ENCODE peak calls at places on chromosomes 6 and 20, in nine cellular contexts. A is astrocyte, S is dorsolateral prefrontal cortex, R is esophagus squamous epithelium, X is brain microvascular endothelial cell, D is left ventricle myocardium inferior, W is right lobe of liver, M is RWPE1, Z is colonic mucosa. U is an unnamed sample.

GRCh38 chr6:134240664-134241431 is 77.1 kb downstream of the SGK1 start:
- DNase-seq in A (no peak), S (peak; percentile 40), R (peak; percentile 36), X (no peak), D (peak; percentile 61), W (peak; percentile 65), M (peak; percentile 13), Z (peak; percentile 34), U (peak; percentile 31)

GRCh38 chr6:109892451-109893435 is 85.4 kb upstream of the GPR6 start:
- DNase-seq in A (no peak), S (no peak), R (no peak), X (no peak), D (no peak), W (no peak), M (peak; percentile 79), Z (peak; percentile 72), U (no peak)

GRCh38 chr6:17928514-17929430 is 58.7 kb downstream of the KIF13A start:
- DNase-seq in A (peak; percentile 74), S (no peak), R (no peak), X (no peak), D (no peak), W (no peak), M (no peak), Z (no peak), U (no peak)

GRCh38 chr6:148776321-148776966 is 29.6 kb downstream of the UST start:
- DNase-seq in A (peak; percentile 81), S (no peak), R (no peak), X (peak; percentile 57), D (no peak), W (no peak), M (peak; percentile 89), Z (no peak), U (no peak)

GRCh38 chr6:25537349-25538018 is 114.5 kb upstream of the SCGN start:
- DNase-seq in A (peak; percentile 68), S (peak; percentile 20), R (no peak), X (no peak), D (no peak), W (no peak), M (no peak), Z (no peak), U (no peak)

GRCh38 chr20:53949319-53949839 is 121.0 kb downstream of the BCAS1 start:
- DNase-seq in A (peak; percentile 98), S (no peak), R (no peak), X (peak; percentile 95), D (peak; percentile 36), W (no peak), M (peak; percentile 90), Z (no peak), U (peak; percentile 30)

GRCh38 chr6:46901747-46902362 is 19.9 kb downstream of the ADGRF5 start:
- DNase-seq in A (no peak), S (no peak), R (no peak), X (no peak), D (no peak), W (no peak), M (no peak), Z (no peak), U (no peak)

GRCh38 chr6:156107514-156108150 is 652.0 kb upstream of the NOX3 start:
- DNase-seq in A (no peak), S (no peak), R (no peak), X (no peak), D (no peak), W (no peak), M (no peak), Z (no peak), U (no peak)

GRCh38 chr6:85747654-85748053 is 105.0 kb upstream of the SYNCRIP start:
- DNase-seq in A (peak; percentile 62), S (no peak), R (no peak), X (peak; percentile 14), D (no peak), W (no peak), M (peak; percentile 7), Z (no peak), U (no peak)

GRCh38 chr6:2575191-2575590 is 175.5 kb downstream of the MYLK4 start:
- DNase-seq in A (no peak), S (no peak), R (no peak), X (peak; percentile 16), D (no peak), W (no peak), M (no peak), Z (no peak), U (no peak)

GRCh38 chr6:164105705-164106104 is 691.2 kb downstream of the QKI start:
- DNase-seq in A (no peak), S (no peak), R (no peak), X (no peak), D (no peak), W (no peak), M (no peak), Z (no peak), U (no peak)

GRCh38 chr20:52874241-52874640 is 97.9 kb upstream of the TSHZ2 start:
- DNase-seq in A (no peak), S (no peak), R (no peak), X (no peak), D (no peak), W (no peak), M (no peak), Z (no peak), U (no peak)

GRCh38 chr6:157823001-157823522 is at the start of gene SNX9:
- DNase-seq in A (peak; percentile 63), S (peak; percentile 63), R (no peak), X (no peak), D (peak; percentile 84), W (peak; percentile 86), M (peak; percentile 69), Z (peak; percentile 81), U (peak; percentile 89)

GRCh38 chr6:26329763-26330511 is 35.1 kb upstream of the BTN3A2 start:
- DNase-seq in A (peak; percentile 31), S (no peak), R (no peak), X (peak; percentile 53), D (no peak), W (no peak), M (no peak), Z (peak; percentile 55), U (no peak)

GRCh38 chr6:10577112-10577511 is 56.0 kb downstream of the GCNT2 start:
- DNase-seq in A (no peak), S (no peak), R (no peak), X (no peak), D (no peak), W (no peak), M (no peak), Z (no peak), U (no peak)

GRCh38 chr6:125899726-125900182 is 56.8 kb upstream of the HINT3 start:
- DNase-seq in A (no peak), S (no peak), R (no peak), X (no peak), D (no peak), W (no peak), M (no peak), Z (no peak), U (no peak)

DNA sequence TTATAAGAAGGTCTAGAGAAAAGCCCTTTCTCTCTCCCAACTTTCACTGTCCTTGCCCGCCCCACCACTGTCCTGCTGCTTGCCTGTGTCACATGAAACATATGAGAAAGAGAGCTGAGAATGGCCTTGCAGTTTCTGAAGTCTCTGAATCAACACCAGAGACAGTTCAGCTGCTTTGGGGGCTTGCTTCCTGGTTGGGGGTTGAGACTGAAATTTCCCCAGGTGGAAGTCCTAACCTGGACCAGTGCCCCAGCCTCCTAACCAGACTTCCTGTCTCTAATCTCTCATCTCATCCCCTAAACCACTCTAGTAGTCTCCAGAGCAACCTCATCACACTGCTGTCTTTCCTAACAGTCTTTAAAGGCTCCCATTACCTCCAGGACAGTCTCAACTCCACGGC is 10.7 kb downstream of the TRAM2 start:
- DNase-seq in A (no peak), S (no peak), R (no peak), X (no peak), D (no peak), W (no peak), M (no peak), Z (no peak), U (no peak)
- H3K27ac ChIP-seq in A (peak overlapping the region; percentile 83), S (no peak overlapping the region), R (peak overlapping the region; percentile 82), X (peak overlapping the region; percentile 98), D (peak overlapping the region; percentile 84), W (no peak overlapping the region), M (no peak overlapping the region), Z (no peak overlapping the region), U (peak overlapping the region; percentile 100)

GRCh38 chr20:17890330-17890729 is 78.3 kb downstream of the SNX5 start:
- DNase-seq in A (no peak), S (no peak), R (no peak), X (no peak), D (no peak), W (no peak), M (no peak), Z (no peak), U (no peak)

GRCh38 chr20:17887331-17888030 is 81.1 kb downstream of the SNX5 start:
- DNase-seq in A (no peak), S (no peak), R (no peak), X (no peak), D (no peak), W (no peak), M (no peak), Z (peak; percentile 67), U (no peak)

GRCh38 chr20:17885544-17885943 is 83.0 kb downstream of the SNX5 start:
- DNase-seq in A (no peak), S (no peak), R (no peak), X (no peak), D (no peak), W (no peak), M (no peak), Z (peak; percentile 64), U (no peak)

GRCh38 chr20:17888044-17888443 is 80.5 kb downstream of the SNX5 start:
- DNase-seq in A (no peak), S (no peak), R (no peak), X (no peak), D (no peak), W (no peak), M (peak; percentile 36), Z (no peak), U (no peak)

GRCh38 chr20:17889226-17889625 is 79.4 kb downstream of the SNX5 start:
- DNase-seq in A (peak; percentile 20), S (no peak), R (no peak), X (no peak), D (no peak), W (no peak), M (no peak), Z (no peak), U (no peak)
- TF ChIP-seq CTCF in A (no peak), S (no peak), R (no peak), X (peak; percentile 50), D (no peak), W (peak; percentile 60), M (no peak), Z (no peak), U (no peak)

DNA sequence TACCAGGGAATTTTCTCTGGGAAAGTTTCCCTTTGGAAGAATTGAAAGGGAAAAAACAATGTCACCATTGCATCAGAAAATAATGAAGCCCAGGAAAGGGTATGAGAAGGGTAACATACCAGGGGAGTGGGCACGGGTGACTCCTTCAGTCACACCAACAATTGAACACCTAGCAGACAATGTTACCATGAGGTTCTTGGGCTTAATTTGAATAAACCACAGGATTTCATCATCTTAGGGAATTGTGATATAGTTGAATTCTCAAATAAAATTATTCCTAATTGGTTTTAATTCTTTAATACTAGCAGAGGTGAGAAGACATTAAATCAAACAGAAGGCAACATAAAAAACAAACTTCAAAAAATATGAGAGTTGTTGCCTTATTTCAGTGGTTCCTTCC is 73.7 kb upstream of the RREB1 start:
- DNase-seq in A (no peak), S (no peak), R (no peak), X (no peak), D (no peak), W (no peak), M (no peak), Z (no peak), U (no peak)
- H3K27ac ChIP-seq in A (no peak overlapping the region), S (no peak overlapping the region), R (no peak overlapping the region), X (no peak overlapping the region), D (no peak overlapping the region), W (no peak overlapping the region), M (no peak overlapping the region), Z (no peak overlapping the region), U (no peak overlapping the region)

GRCh38 chr6:82183642-82184282 is 63.8 kb downstream of the IBTK start:
- DNase-seq in A (no peak), S (no peak), R (no peak), X (no peak), D (no peak), W (no peak), M (no peak), Z (no peak), U (no peak)
- TF ChIP-seq CTCF in A (no peak), S (no peak), R (no peak), X (no peak), D (no peak), W (no peak), M (no peak), Z (no peak), U (no peak)